ENCODE peak calls at places on chromosomes 11 and 22, in four cellular contexts. One of them, this sample, is unnamed.

GRCh38 chr11:134100171-134100570 is 31.3 kb downstream of the JAM3 start:
- DNase-seq in K562: no peak
- DNase-seq in WTC11: no peak
- DNase-seq in HepG2: no peak
- DNase-seq in this sample: no peak

GRCh38 chr11:76394411-76394810 is 13.3 kb downstream of the GVQW3 start:
- DNase-seq in K562: no peak
- DNase-seq in WTC11: no peak
- DNase-seq in HepG2: no peak
- DNase-seq in this sample: no peak

GRCh38 chr11:64741393-64742086 is 2.4 kb downstream of the RASGRP2 start:
- DNase-seq in K562: no peak
- DNase-seq in WTC11: peak; percentile 44
- DNase-seq in HepG2: no peak
- DNase-seq in this sample: no peak

GRCh38 chr11:104291646-104292045 is 127.7 kb upstream of the PDGFD start:
- DNase-seq in K562: no peak
- DNase-seq in WTC11: no peak
- DNase-seq in HepG2: no peak
- DNase-seq in this sample: no peak

GRCh38 chr11:103737791-103738190 is 298.6 kb upstream of the DDI1 start:
- DNase-seq in K562: no peak
- DNase-seq in WTC11: no peak
- DNase-seq in HepG2: no peak
- DNase-seq in this sample: no peak

GRCh38 chr11:20373102-20373501 is 9.6 kb downstream of the HTATIP2 start:
- DNase-seq in K562: no peak
- DNase-seq in WTC11: no peak
- DNase-seq in HepG2: no peak
- DNase-seq in this sample: no peak

GRCh38 chr11:119520400-119520799 is 97.4 kb upstream of the THY1 start:
- DNase-seq in K562: no peak
- DNase-seq in WTC11: no peak
- DNase-seq in HepG2: no peak
- DNase-seq in this sample: no peak

GRCh38 chr11:58024601-58025091 is 965 bp downstream of the OR9Q1 start:
- DNase-seq in K562: no peak
- DNase-seq in WTC11: no peak
- DNase-seq in HepG2: no peak
- DNase-seq in this sample: no peak

GRCh38 chr11:12497431-12497830 is 120.1 kb downstream of the PARVA start:
- DNase-seq in K562: no peak
- DNase-seq in WTC11: no peak
- DNase-seq in HepG2: no peak
- DNase-seq in this sample: no peak

GRCh38 chr22:19879651-19879995 is 24.9 kb upstream of the GNB1L start:
- DNase-seq in K562: no peak
- DNase-seq in WTC11: peak; percentile 7
- DNase-seq in HepG2: no peak
- DNase-seq in this sample: no peak

GRCh38 chr11:94775576-94776327 is 7.6 kb downstream of the AMOTL1 start:
- DNase-seq in K562: no peak
- DNase-seq in WTC11: no peak
- DNase-seq in HepG2: no peak
- DNase-seq in this sample: no peak

GRCh38 chr11:113862430-113862829 is 12.9 kb downstream of the USP28 start:
- DNase-seq in K562: no peak
- DNase-seq in WTC11: no peak
- DNase-seq in HepG2: peak; percentile 79
- DNase-seq in this sample: no peak

GRCh38 chr22:46149493-46149997 is 781 bp upstream of the PPARA start:
- DNase-seq in K562: peak; percentile 11
- DNase-seq in WTC11: peak; percentile 56
- DNase-seq in HepG2: no peak
- DNase-seq in this sample: no peak

GRCh38 chr22:49763138-49763537 is 64.5 kb downstream of the BRD1 start:
- DNase-seq in K562: no peak
- DNase-seq in WTC11: no peak
- DNase-seq in HepG2: no peak
- DNase-seq in this sample: no peak

GRCh38 chr11:369336-370018 is at the start of gene B4GALNT4:
- DNase-seq in K562: peak; percentile 95
- DNase-seq in WTC11: peak; percentile 40
- DNase-seq in HepG2: no peak
- DNase-seq in this sample: no peak

GRCh38 chr11:134685981-134686380 is 273.9 kb upstream of the B3GAT1 start:
- DNase-seq in K562: no peak
- DNase-seq in WTC11: no peak
- DNase-seq in HepG2: no peak
- DNase-seq in this sample: no peak

GRCh38 chr11:65868076-65868667 is 4.4 kb downstream of the EFEMP2 start:
- DNase-seq in K562: no peak
- DNase-seq in WTC11: peak; percentile 73
- DNase-seq in HepG2: no peak
- DNase-seq in this sample: no peak

GRCh38 chr11:31995031-31995430 is 95.8 kb upstream of the RCN1 start:
- DNase-seq in K562: no peak
- DNase-seq in WTC11: no peak
- DNase-seq in HepG2: no peak
- DNase-seq in this sample: no peak

GRCh38 chr11:71302911-71303310 is 50.5 kb upstream of the SHANK2 start:
- DNase-seq in K562: no peak
- DNase-seq in WTC11: no peak
- DNase-seq in HepG2: no peak
- DNase-seq in this sample: no peak

GRCh38 chr11:108994887-108995286 is 330.0 kb downstream of the DDX10 start:
- DNase-seq in K562: no peak
- DNase-seq in WTC11: no peak
- DNase-seq in HepG2: no peak
- DNase-seq in this sample: no peak

GRCh38 chr11:121452609-121453150 is at the start of gene SORL1-AS1:
- DNase-seq in K562: no peak
- DNase-seq in WTC11: no peak
- DNase-seq in HepG2: no peak
- DNase-seq in this sample: no peak

GRCh38 chr11:12964650-12965049 is 44.5 kb upstream of the RASSF10 start:
- DNase-seq in K562: no peak
- DNase-seq in WTC11: no peak
- DNase-seq in HepG2: no peak
- DNase-seq in this sample: no peak

GRCh38 chr11:9313648-9314290 is 624 bp downstream of the TMEM41B start:
- DNase-seq in K562: no peak
- DNase-seq in WTC11: no peak
- DNase-seq in HepG2: no peak
- DNase-seq in this sample: no peak

GRCh38 chr11:63552921-63553320 is 10.3 kb downstream of the PLAAT2 start:
- DNase-seq in K562: no peak
- DNase-seq in WTC11: no peak
- DNase-seq in HepG2: no peak
- DNase-seq in this sample: no peak

GRCh38 chr22:29702931-29703594 is 16.7 kb upstream of the CABP7 start:
- DNase-seq in K562: no peak
- DNase-seq in WTC11: no peak
- DNase-seq in HepG2: no peak
- DNase-seq in this sample: no peak

GRCh38 chr11:44356351-44356750 is 46.4 kb upstream of the ALX4 start:
- DNase-seq in K562: no peak
- DNase-seq in WTC11: no peak
- DNase-seq in HepG2: no peak
- DNase-seq in this sample: no peak

GRCh38 chr22:48574776-48575566 is 1252.7 kb downstream of the BRD1 start:
- DNase-seq in K562: no peak
- DNase-seq in WTC11: peak; percentile 79
- DNase-seq in HepG2: peak; percentile 58
- DNase-seq in this sample: no peak

GRCh38 chr22:19571995-19572394 is 47.8 kb upstream of the CLDN5 start:
- DNase-seq in K562: no peak
- DNase-seq in WTC11: no peak
- DNase-seq in HepG2: no peak
- DNase-seq in this sample: no peak

GRCh38 chr11:102345923-102346322 is 1.1 kb upstream of the BIRC2 start:
- DNase-seq in K562: no peak
- DNase-seq in WTC11: no peak
- DNase-seq in HepG2: peak; percentile 64
- DNase-seq in this sample: no peak

GRCh38 chr11:69127091-69127850 is 28.5 kb upstream of the SMIM38 start:
- DNase-seq in K562: no peak
- DNase-seq in WTC11: peak; percentile 8
- DNase-seq in HepG2: no peak
- DNase-seq in this sample: no peak

GRCh38 chr22:38674888-38675287 is 6.9 kb upstream of the TOMM22 start:
- DNase-seq in K562: no peak
- DNase-seq in WTC11: no peak
- DNase-seq in HepG2: no peak
- DNase-seq in this sample: no peak
- TF ChIP-seq NR2C2 in K562: no peak
- TF ChIP-seq NR2C2 in WTC11: no peak
- TF ChIP-seq NR2C2 in HepG2: no peak
- TF ChIP-seq NR2C2 in this sample: no peak

DNA sequence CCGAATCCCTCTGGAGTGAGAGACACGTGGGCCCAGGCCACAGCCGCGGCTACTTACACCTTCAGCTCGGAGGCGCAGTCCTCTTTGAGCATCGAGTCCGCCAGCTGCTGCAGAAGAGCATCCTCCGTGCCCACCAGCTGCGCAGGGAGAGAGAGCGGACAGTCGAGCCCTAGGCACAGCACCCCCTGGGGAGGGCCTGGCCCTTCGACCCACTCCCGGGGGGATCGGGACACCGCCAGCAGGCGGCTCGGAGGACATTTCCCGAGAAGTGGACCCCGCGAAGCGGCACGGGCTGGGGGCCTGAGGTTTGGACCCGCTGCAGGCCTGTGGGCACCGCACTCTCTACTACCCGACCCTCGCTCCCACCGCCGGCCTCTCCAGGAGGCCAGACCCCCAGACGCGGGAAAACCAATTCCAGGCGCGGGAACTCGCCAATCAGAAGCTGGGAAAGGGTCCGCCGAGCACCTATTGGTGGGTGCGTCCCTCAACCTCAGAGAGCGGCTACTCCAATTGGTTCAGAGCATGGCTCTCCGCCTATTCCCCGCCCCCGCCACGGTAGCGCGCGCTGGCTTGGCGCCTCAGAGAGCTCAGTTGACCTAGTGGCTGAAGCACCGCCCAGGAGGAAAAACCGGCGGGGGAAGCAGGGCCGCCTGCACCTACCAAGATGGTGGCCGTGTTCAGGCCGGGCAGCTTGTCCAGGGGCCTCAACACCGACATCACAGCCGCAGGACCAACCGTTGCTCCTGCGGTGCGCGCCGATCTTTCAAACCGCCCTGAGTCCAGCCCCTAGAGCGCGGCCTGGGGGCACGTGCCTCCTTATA is at the start of gene CENPM:
- DNase-seq in K562: peak; percentile 85
- DNase-seq in WTC11: peak; percentile 95
- DNase-seq in HepG2: peak; percentile 94
- DNase-seq in this sample: peak; percentile 80
- TF ChIP-seq NR2C2 in K562: no peak
- TF ChIP-seq NR2C2 in WTC11: no peak
- TF ChIP-seq NR2C2 in HepG2: peak; percentile 57
- TF ChIP-seq NR2C2 in this sample: no peak

GRCh38 chr11:40514124-40514523 is 945.3 kb downstream of the LRRC4C start:
- DNase-seq in K562: no peak
- DNase-seq in WTC11: no peak
- DNase-seq in HepG2: no peak
- DNase-seq in this sample: no peak
- TF ChIP-seq NR2C2 in K562: no peak
- TF ChIP-seq NR2C2 in WTC11: no peak
- TF ChIP-seq NR2C2 in HepG2: no peak
- TF ChIP-seq NR2C2 in this sample: no peak

GRCh38 chr22:26671317-26672059 is 14.1 kb downstream of the MIAT start:
- DNase-seq in K562: no peak
- DNase-seq in WTC11: no peak
- DNase-seq in HepG2: no peak
- DNase-seq in this sample: peak; percentile 73
- TF ChIP-seq NR2C2 in K562: no peak
- TF ChIP-seq NR2C2 in WTC11: no peak
- TF ChIP-seq NR2C2 in HepG2: no peak
- TF ChIP-seq NR2C2 in this sample: no peak

DNA sequence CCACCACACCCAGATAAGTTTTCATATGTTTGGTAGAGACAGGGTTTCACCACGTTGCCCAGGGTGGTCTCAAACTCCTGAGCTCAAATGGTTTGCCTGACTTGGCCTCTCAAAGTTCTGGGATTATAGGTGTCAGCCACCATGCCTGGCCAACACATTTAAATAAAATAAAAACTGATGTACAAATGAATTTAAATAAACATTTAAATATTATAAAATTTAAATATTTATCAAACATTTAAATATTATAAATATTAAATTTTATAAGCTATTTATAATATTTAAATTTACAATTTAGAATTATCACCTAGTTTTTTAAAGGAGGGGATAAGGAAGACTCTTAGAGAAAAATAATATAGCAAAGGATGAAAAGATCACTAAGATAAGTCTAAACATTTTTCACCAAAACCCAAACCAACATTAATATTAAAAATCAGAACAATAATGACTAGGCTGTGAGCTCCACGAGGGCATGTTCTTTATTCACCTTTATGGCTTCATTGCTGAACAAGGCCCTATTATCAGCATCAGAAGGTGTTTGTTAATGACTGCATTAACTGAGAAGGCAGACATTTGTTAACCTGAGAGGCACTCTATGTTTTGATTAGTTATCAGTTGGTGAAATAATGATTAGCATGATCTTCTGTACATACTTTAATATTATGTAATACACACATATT is 7.2 kb downstream of the IL18 start:
- DNase-seq in K562: no peak
- DNase-seq in WTC11: no peak
- DNase-seq in HepG2: no peak
- DNase-seq in this sample: no peak
- TF ChIP-seq NR2C2 in K562: no peak
- TF ChIP-seq NR2C2 in WTC11: no peak
- TF ChIP-seq NR2C2 in HepG2: no peak
- TF ChIP-seq NR2C2 in this sample: no peak

This sample was measured in GM12878.